ENCODE peak calls at places on chromosomes 3 and 15, in eight cellular contexts. S, Q, H, A, V, K, Z and F are unnamed samples.

GRCh38 chr3:175187586-175187985 is 328.5 kb downstream of the NAALADL2 start:
- DNase-seq in S (no peak), Q (no peak), H (no peak), A (peak; percentile 26), V (peak; percentile 29), K (no peak), Z (no peak), F (no peak)

GRCh38 chr15:56491110-56491722 is 26.3 kb upstream of the MNS1 start:
- DNase-seq in S (peak; percentile 38), Q (peak; percentile 79), H (peak; percentile 88), A (no peak), V (peak; percentile 81), K (peak; percentile 86), Z (no peak), F (peak; percentile 61)

GRCh38 chr3:197507081-197507480 is 48.7 kb downstream of the BDH1 start:
- DNase-seq in S (no peak), Q (no peak), H (no peak), A (no peak), V (no peak), K (no peak), Z (no peak), F (no peak)

GRCh38 chr3:102006812-102007485 is 157.6 kb downstream of the NFKBIZ start:
- DNase-seq in S (no peak), Q (peak; percentile 95), H (peak; percentile 96), A (no peak), V (peak; percentile 89), K (peak; percentile 93), Z (no peak), F (peak; percentile 92)

GRCh38 chr3:27943106-27943505 is 221.0 kb upstream of the EOMES start:
- DNase-seq in S (no peak), Q (peak; percentile 55), H (peak; percentile 19), A (no peak), V (peak; percentile 8), K (peak; percentile 8), Z (no peak), F (no peak)

GRCh38 chr15:64749167-64749566 is 26.2 kb downstream of the RBPMS2 start:
- DNase-seq in S (peak; percentile 60), Q (peak; percentile 69), H (peak; percentile 25), A (no peak), V (peak; percentile 78), K (peak; percentile 64), Z (no peak), F (no peak)

GRCh38 chr3:53764376-53764775 is 81.8 kb downstream of the CHDH start:
- DNase-seq in S (no peak), Q (no peak), H (no peak), A (peak; percentile 83), V (no peak), K (no peak), Z (no peak), F (no peak)

GRCh38 chr3:70558955-70559354 is 246.5 kb upstream of the MDFIC2 start:
- DNase-seq in S (no peak), Q (no peak), H (no peak), A (no peak), V (no peak), K (no peak), Z (no peak), F (no peak)

GRCh38 chr15:25239471-25240345 is 199.1 kb downstream of the UBE3A start:
- DNase-seq in S (peak; percentile 1), Q (no peak), H (no peak), A (peak; percentile 42), V (no peak), K (no peak), Z (peak; percentile 67), F (no peak)

GRCh38 chr3:99468918-99469317 is 169.5 kb upstream of the COL8A1 start:
- DNase-seq in S (no peak), Q (peak; percentile 9), H (no peak), A (no peak), V (no peak), K (no peak), Z (no peak), F (peak; percentile 32)

GRCh38 chr15:80403712-80404056 is 498 bp upstream of the ARNT2 start:
- DNase-seq in S (no peak), Q (no peak), H (no peak), A (peak; percentile 71), V (no peak), K (peak; percentile 13), Z (no peak), F (no peak)

GRCh38 chr15:93451265-93451664 is 362.3 kb upstream of the RGMA start:
- DNase-seq in S (peak; percentile 33), Q (peak; percentile 12), H (no peak), A (no peak), V (no peak), K (no peak), Z (no peak), F (no peak)

GRCh38 chr3:128505771-128506170 is 12.8 kb upstream of the GATA2 start:
- DNase-seq in S (no peak), Q (no peak), H (peak; percentile 38), A (no peak), V (no peak), K (no peak), Z (no peak), F (no peak)

GRCh38 chr15:88543065-88543776 is 3.3 kb downstream of the DET1 start:
- DNase-seq in S (no peak), Q (no peak), H (no peak), A (no peak), V (no peak), K (peak; percentile 36), Z (no peak), F (no peak)

GRCh38 chr3:183774631-183775030 is 50.7 kb downstream of the MAP6D1 start:
- DNase-seq in S (no peak), Q (no peak), H (peak; percentile 38), A (no peak), V (peak; percentile 79), K (no peak), Z (no peak), F (no peak)

GRCh38 chr3:182708810-182709209 is 84.5 kb upstream of the ATP11B start:
- DNase-seq in S (no peak), Q (no peak), H (no peak), A (no peak), V (no peak), K (no peak), Z (no peak), F (no peak)

DNA sequence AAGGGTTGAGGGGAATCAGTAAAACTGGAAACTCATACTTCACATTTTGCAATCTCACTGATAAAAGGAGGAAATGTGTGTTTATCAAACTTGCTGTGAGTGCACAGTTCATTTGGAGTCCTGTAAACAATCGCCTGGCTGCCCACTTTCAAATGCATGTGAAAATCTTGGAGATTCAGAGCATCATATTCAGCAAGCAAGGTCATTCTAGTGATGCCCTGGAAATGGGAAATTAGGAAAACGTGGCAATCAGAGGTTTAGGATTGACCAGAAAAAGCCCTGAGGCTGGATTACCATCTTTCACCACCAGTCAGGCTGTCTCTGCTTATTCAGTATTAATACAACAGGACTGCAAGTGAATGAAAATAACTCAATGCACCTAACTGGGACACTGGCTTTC is 23.9 kb downstream of the DPH6 start:
- DNase-seq in S (no peak), Q (peak; percentile 4), H (peak; percentile 52), A (no peak), V (no peak), K (peak; percentile 30), Z (no peak), F (no peak)
- TF ChIP-seq CTCF in S (no peak), Q (no peak), H (peak; percentile 33), A (no peak), V (no peak), K (no peak), Z (no peak), F (no peak)

GRCh38 chr3:159776779-159777178 is 211.9 kb upstream of the IL12A start:
- DNase-seq in S (no peak), Q (no peak), H (no peak), A (no peak), V (no peak), K (no peak), Z (no peak), F (no peak)
- H3K4me3 ChIP-seq in S (no peak overlapping the region), Q (no peak overlapping the region), H (no peak overlapping the region), A (no peak overlapping the region), V (no peak overlapping the region), K (no peak overlapping the region), Z (no peak overlapping the region), F (no peak overlapping the region)

GRCh38 chr3:8283180-8283579 is 218.4 kb upstream of the LMCD1 start:
- DNase-seq in S (no peak), Q (peak; percentile 4), H (no peak), A (no peak), V (no peak), K (no peak), Z (no peak), F (no peak)

GRCh38 chr3:8280161-8280560 is 221.5 kb upstream of the LMCD1 start:
- DNase-seq in S (no peak), Q (no peak), H (no peak), A (no peak), V (no peak), K (no peak), Z (no peak), F (no peak)

GRCh38 chr3:8282541-8283165 is 219.0 kb upstream of the LMCD1 start:
- DNase-seq in S (no peak), Q (peak; percentile 72), H (no peak), A (no peak), V (no peak), K (no peak), Z (no peak), F (no peak)

GRCh38 chr3:8279476-8279875 is 222.1 kb upstream of the LMCD1 start:
- DNase-seq in S (no peak), Q (no peak), H (no peak), A (no peak), V (no peak), K (no peak), Z (no peak), F (no peak)

DNA sequence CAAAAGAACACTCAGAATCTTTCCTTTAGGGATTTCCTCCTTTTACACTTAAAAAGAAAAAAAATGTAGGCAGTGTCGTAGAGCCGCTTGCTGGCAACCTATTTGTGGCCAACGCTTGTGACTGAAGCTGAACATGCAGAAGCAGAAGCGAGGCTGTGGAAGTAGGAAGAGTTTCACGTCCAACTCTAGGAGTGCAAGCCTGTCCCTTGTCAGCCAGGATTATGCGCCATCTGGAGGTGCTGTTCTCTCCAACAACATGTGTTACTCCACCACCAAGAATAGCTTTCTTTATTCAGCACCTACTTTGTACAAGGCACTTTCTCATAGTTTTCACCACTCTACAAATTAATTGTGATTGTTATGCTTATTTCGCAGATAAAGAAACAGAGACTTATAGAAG is 223.2 kb upstream of the LMCD1 start:
- DNase-seq in S (no peak), Q (peak; percentile 17), H (no peak), A (no peak), V (no peak), K (no peak), Z (no peak), F (no peak)
- TF ChIP-seq CTCF in S (no peak), Q (peak; percentile 30), H (no peak), A (no peak), V (no peak), K (no peak), Z (no peak), F (no peak)

DNA sequence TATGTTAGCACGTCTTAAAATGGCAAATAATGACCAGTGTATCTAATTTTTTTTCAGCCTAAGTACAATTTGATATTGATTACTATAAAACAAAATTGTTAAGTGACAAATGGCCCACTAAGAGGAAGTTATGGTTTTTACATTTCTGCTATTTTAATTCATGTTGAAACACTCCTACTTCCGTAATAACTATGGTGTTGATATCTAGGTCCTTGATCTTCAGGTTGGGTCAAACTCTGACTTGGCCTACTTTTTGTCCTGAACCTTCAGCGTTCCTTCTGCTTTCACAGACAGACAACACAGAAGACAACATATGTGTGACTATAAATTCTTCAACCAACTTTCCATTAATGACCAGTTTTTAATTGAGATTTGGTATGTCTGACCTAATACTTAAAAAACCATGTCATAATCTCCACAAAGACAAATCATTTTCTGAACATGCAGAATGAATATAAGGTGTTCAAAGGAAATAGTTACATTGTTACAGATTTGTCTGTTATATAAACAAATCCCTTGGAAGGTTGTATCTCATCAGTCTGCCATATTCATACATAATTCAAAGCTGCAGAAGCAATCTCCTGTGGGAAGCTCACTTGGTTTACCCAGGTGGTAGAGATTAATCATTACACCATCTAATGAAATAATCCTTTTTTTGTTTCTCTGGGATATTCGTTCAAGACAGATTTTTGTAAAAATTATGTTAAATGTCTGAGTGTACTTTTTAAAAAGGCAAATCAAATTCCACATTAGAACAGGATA is 92.1 kb upstream of the TSPAN3 start:
- DNase-seq in S (no peak), Q (no peak), H (no peak), A (no peak), V (no peak), K (no peak), Z (no peak), F (no peak)
- H3K4me3 ChIP-seq in S (no peak overlapping the region), Q (no peak overlapping the region), H (no peak overlapping the region), A (no peak overlapping the region), V (no peak overlapping the region), K (no peak overlapping the region), Z (no peak overlapping the region), F (no peak overlapping the region)